ENCODE peak calls at places on chromosomes 11 and 22, in nine cellular contexts. C is A549, W is neural progenitor cell, H is bronchial epithelial cell, Z is psoas muscle, K is AG09319, X is HFF-Myc, N is fibroblast of lung, Q is lower lobe of right lung. T is an unnamed sample.

GRCh38 chr11:3959918-3960295 is 104.4 kb downstream of the STIM1 start:
- DNase-seq in X (no peak), C (no peak), N (no peak), H (no peak), W (no peak), Q (no peak), Z (no peak), K (no peak), T (peak)

GRCh38 chr11:67302571-67303131 is 679 bp upstream of the SSH3 start:
- DNase-seq in H (peak), N (peak), X (no peak), W (peak), Z (no peak), C (peak), K (no peak), Q (peak), T (no peak)

GRCh38 chr22:17754233-17754925 is 19.9 kb downstream of the BID start:
- DNase-seq in K (no peak), H (no peak), Z (no peak), N (no peak), W (peak), Q (no peak), X (no peak), C (peak), T (no peak)

GRCh38 chr11:27290261-27290660 is 72.8 kb downstream of the CCDC34 start:
- DNase-seq in H (no peak), Q (no peak), N (no peak), K (no peak), Z (no peak), W (no peak), C (no peak), X (no peak), T (no peak)

GRCh38 chr11:47148274-47148673 is 28.4 kb downstream of the ARFGAP2 start:
- DNase-seq in W (no peak), H (no peak), Q (no peak), X (no peak), K (no peak), Z (no peak), N (no peak), C (no peak), T (no peak)

GRCh38 chr11:74948546-74948897 is 369 bp downstream of the XRRA1 start:
- DNase-seq in Q (no peak), H (no peak), C (peak), X (no peak), W (no peak), K (no peak), Z (no peak), N (no peak), T (peak)

GRCh38 chr22:26394787-26395186 is 34.3 kb upstream of the ASPHD2 start:
- DNase-seq in X (no peak), K (no peak), Z (no peak), W (peak), Q (no peak), H (no peak), C (no peak), N (no peak), T (no peak)

GRCh38 chr11:57161351-57161750 is 20.4 kb upstream of the LRRC55 start:
- DNase-seq in K (no peak), Q (no peak), W (no peak), Z (no peak), N (no peak), C (no peak), H (no peak), X (no peak), T (no peak)

GRCh38 chr11:19715373-19715772 is 2.7 kb downstream of the NAV2 start:
- DNase-seq in N (peak), C (peak), W (no peak), Z (no peak), Q (no peak), K (no peak), X (no peak), H (peak), T (peak)

GRCh38 chr22:21778705-21779363 is 43.2 kb upstream of the YPEL1 start:
- DNase-seq in H (peak), C (no peak), Q (no peak), X (peak), N (peak), Z (no peak), W (no peak), K (peak), T (peak)

GRCh38 chr11:22730319-22730718 is 63.9 kb downstream of the GAS2 start:
- DNase-seq in Z (no peak), H (peak), N (peak), K (no peak), C (peak), Q (no peak), X (no peak), W (peak), T (no peak)

GRCh38 chr11:74849525-74850391 is 99.1 kb downstream of the XRRA1 start:
- DNase-seq in K (peak), N (peak), Z (peak), X (peak), H (peak), Q (no peak), C (no peak), W (peak), T (peak)

GRCh38 chr22:49975543-49976389 is 15.2 kb downstream of the PIM3 start:
- DNase-seq in N (no peak), H (no peak), X (no peak), W (peak), K (no peak), Z (peak), Q (peak), C (peak), T (peak)

GRCh38 chr11:95549276-95549675 is 240.3 kb downstream of the FAM76B start:
- DNase-seq in Z (no peak), X (no peak), W (no peak), H (no peak), N (no peak), Q (no peak), K (no peak), C (no peak), T (no peak)

GRCh38 chr22:18060646-18061620 is 16.9 kb upstream of the PEX26 start:
- DNase-seq in X (no peak), W (no peak), H (peak), Z (no peak), Q (no peak), N (peak), K (no peak), C (peak), T (no peak)

GRCh38 chr11:97890466-97890865 is 1130.3 kb upstream of the CNTN5 start:
- DNase-seq in X (no peak), N (no peak), C (no peak), Z (no peak), Q (no peak), H (no peak), K (no peak), W (no peak), T (no peak)

GRCh38 chr22:36405221-36405631 is 17.5 kb upstream of the MYH9 start:
- DNase-seq in W (no peak), K (no peak), C (no peak), Q (no peak), N (no peak), X (no peak), H (no peak), Z (no peak), T (no peak)

GRCh38 chr22:36406721-36407120 is 19.0 kb upstream of the MYH9 start:
- DNase-seq in Z (no peak), Q (no peak), N (no peak), X (no peak), C (no peak), K (no peak), W (no peak), H (no peak), T (no peak)

GRCh38 chr22:36404436-36404835 is 16.7 kb upstream of the MYH9 start:
- DNase-seq in Z (no peak), Q (no peak), C (no peak), H (no peak), X (no peak), N (no peak), W (no peak), K (no peak), T (no peak)

GRCh38 chr22:36406139-36406538 is 18.4 kb upstream of the MYH9 start:
- DNase-seq in C (no peak), K (no peak), Q (no peak), X (no peak), N (no peak), Z (no peak), H (no peak), W (no peak), T (no peak)

GRCh38 chr22:36405671-36406070 is 17.9 kb upstream of the MYH9 start:
- DNase-seq in Z (peak), Q (peak), K (no peak), X (no peak), C (no peak), W (no peak), H (peak), N (peak), T (no peak)
- TF ChIP-seq CTCF in Z (no peak), Q (no peak), K (peak), X (no peak), C (no peak), W (no peak), H (no peak), N (no peak), T (no peak)

DNA sequence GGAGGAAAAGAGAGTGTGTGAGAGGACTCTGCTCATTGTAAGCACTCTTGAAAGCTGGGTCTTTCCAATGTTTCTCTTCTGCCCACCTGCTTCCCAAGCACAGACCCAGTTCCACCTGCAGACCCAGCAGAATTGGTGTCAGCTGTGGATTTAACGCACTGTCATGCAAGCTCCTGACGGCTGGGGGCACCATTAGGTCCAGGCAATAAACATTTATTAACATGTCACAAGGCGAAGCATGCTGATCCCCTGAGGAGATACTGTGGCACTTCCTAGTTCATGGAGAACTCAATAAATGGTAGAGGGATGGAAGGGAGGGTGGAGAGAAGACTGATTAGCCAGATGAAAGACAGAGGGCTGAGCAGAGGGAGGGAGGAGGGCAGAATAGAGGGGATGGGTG is 68.3 kb upstream of the TSPAN18 start:
- DNase-seq in X (no peak), Q (no peak), H (peak), K (no peak), C (peak), W (peak), N (no peak), Z (no peak), T (no peak)
- TF ChIP-seq CTCF in X (no peak), Q (peak), H (peak), K (peak), C (no peak), W (peak), N (no peak), Z (no peak), T (no peak)

DNA sequence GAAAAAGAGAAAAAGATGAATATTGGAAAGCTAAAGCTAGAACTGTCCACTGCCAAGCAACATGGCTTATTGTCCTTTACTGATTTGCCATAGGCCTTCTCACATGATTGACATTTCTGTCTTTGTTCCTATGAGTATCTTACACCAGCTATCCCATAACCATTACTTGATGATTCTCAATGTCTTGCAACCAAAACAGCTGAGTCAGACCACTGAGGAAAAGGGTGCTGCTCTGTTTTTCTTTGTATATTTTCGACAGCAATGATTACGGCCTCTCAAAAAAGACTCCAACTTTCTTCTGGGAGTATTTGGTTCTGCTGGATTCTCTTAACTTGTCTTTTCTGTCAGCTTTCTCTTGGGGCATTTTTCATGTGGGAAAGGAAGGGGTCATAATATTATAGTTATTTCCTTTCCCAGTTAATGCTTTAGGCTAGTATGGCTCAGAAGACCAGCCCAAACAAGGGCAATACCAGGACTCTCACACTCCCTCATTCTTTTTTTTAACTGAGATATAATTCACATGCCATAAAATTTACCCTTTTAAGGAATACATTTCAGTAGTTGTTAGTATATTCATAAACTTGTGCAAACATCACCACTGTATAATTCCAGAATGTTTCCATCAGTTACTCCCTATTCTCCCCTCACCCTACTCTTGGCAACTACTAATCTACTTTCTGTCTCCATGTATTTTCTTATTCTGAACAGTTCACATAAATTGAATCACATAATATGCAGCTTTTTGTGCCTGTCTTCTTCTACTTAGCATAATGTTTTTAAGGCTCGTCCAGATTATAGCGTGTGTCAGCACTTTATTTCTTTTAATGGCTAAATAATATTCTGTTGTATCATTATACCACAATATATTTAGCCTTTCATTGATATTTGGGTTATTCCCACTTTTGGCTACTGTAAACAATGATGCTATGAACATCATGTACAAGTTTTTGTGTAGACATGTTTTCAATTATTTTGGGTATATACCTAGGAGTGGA is 31.0 kb upstream of the FAR1 start:
- DNase-seq in H (no peak), N (no peak), X (no peak), C (no peak), Q (no peak), K (no peak), Z (no peak), W (no peak), T (no peak)
- TF ChIP-seq CTCF in H (no peak), N (no peak), X (no peak), C (no peak), Q (no peak), K (no peak), Z (no peak), W (no peak), T (no peak)

GRCh38 chr11:77340501-77340900 is 39.0 kb upstream of the GDPD4 start:
- DNase-seq in Q (no peak), H (no peak), K (no peak), C (no peak), X (no peak), W (no peak), Z (no peak), N (no peak), T (peak)

GRCh38 chr11:77347962-77348361 is 46.5 kb upstream of the GDPD4 start:
- DNase-seq in C (no peak), Z (no peak), K (no peak), X (no peak), H (no peak), N (no peak), Q (no peak), W (no peak), T (no peak)

GRCh38 chr11:77346906-77347603 is 45.6 kb upstream of the GDPD4 start:
- DNase-seq in N (peak), Z (no peak), K (no peak), H (no peak), Q (no peak), W (no peak), X (peak), C (no peak), T (peak)

GRCh38 chr11:77351281-77351905 is 49.9 kb upstream of the GDPD4 start:
- DNase-seq in H (peak), X (no peak), Q (no peak), Z (no peak), K (no peak), N (peak), C (no peak), W (no peak), T (peak)

DNA sequence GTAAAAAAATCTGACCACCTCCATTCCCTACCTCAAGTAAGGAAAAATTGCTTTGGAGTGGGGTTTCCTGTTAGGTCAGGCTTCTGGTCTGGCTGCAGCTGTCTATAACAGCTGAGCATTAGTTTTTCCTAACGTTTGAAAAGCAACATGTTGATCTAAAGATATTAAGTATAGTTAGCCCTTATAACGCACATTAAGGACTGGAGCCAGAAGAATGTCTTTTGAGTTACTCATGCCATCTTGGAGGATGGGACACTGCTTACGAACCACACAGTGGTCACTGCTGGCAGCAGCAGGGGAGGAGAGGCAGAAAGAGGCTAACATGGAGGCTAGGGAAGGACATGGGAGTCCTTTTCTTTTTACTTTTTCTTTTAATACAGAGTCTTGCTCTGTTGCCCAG is 44.1 kb upstream of the GDPD4 start:
- DNase-seq in Q (no peak), X (no peak), N (peak), W (no peak), K (no peak), Z (no peak), C (no peak), H (no peak), T (peak)
- TF ChIP-seq CTCF in Q (no peak), X (no peak), N (no peak), W (no peak), K (no peak), Z (no peak), C (no peak), H (no peak), T (no peak)

GRCh38 chr11:119155733-119156492 is 7.1 kb downstream of the ABCG4 start:
- DNase-seq in X (no peak), N (no peak), Z (no peak), Q (no peak), C (peak), W (peak), H (no peak), K (no peak), T (no peak)

GRCh38 chr11:119154178-119154577 is 5.3 kb downstream of the ABCG4 start:
- DNase-seq in C (no peak), N (no peak), Z (no peak), X (no peak), W (no peak), Q (no peak), H (no peak), K (no peak), T (no peak)

GRCh38 chr11:119152043-119152442 is 3.2 kb downstream of the ABCG4 start:
- DNase-seq in C (no peak), N (no peak), Z (no peak), W (no peak), H (no peak), K (no peak), Q (no peak), X (no peak), T (no peak)

GRCh38 chr11:119152604-119153003 is 3.8 kb downstream of the ABCG4 start:
- DNase-seq in C (no peak), Q (no peak), Z (no peak), N (no peak), X (no peak), K (no peak), H (no peak), W (no peak), T (no peak)

DNA sequence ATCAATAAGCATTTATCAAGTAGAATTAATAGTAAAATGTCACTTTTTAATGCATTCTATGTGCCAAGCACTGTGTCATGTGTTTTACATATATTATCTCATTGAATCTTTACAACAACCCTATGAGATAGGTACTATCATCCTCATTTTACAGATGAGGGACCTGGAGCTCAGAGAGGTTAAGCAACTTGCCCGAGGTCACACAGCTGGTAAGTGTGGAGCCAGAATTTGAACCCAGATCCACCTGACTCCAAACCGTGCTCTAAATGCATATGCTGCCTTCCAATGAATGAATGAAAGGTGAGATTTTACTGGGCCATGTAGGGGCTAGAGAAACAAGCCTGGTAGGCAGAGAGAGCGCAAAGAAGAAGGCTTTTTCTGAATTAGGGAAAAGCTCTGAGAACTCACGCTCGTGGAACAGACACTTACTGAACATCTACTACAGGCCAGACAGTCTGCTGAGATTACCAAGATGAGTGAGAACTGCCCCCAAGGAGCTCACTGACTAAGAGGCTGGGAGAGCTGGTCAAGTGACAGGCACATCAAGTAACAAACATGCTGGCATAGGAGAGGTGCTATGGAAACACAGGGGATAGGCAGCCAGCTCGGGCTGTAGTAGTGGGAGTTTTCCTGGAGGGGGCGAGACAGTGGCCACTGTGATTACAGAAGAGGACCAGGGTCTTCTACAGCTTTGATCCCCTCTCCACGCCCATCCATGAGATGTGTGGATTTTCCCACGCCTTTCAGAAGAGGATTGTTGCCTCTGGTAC is 4.4 kb downstream of the ABCG4 start:
- DNase-seq in K (no peak), Q (no peak), X (no peak), H (no peak), W (peak), C (peak), Z (no peak), N (no peak), T (no peak)
- TF ChIP-seq CTCF in K (no peak), Q (no peak), X (peak), H (no peak), W (peak), C (no peak), Z (no peak), N (no peak), T (no peak)

DNA sequence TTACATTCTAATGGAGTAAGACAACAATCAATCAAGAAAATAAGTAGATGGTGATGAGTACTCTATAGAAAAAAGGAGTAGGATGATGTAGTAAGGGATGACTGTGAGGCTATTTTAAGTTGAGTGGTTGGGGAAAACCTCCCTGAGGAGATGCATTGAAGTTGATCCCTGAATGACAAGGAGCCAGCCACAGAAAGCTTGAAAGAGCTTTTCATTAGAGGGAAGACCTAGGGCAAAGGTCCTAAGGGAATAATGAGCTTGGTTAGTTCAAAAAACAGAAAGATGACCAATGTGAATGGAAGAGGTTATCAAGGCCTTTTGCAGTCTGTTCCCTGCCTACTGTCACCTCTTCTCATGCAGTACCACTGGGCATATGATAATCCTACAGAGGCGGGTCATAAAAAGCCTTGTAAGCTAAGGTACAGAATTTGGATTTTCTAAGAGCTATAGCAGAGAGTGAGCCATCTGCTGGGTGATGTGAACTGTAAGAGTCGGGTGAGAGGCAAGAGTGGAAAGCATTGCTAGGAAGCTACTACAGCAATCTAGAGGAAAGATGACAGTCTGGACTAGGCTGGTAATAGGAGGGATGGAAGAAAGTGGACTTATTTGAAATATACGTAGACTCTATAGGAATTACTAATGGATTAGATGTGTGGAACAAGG is 3.1 kb downstream of the PPP2R1B start:
- DNase-seq in X (no peak), Z (no peak), Q (no peak), W (peak), K (no peak), H (no peak), C (no peak), N (peak), T (peak)
- TF ChIP-seq CTCF in X (no peak), Z (no peak), Q (no peak), W (peak), K (peak), H (no peak), C (no peak), N (peak), T (peak)

T was measured in fibroblast of the aortic adventitia.